ENCODE peak calls at places on chromosomes 2 and 18, in ten cellular contexts. O is body of pancreas, Z is IMR-90, W is mesenchymal stem cell, G is heart right ventricle, A is testis, V is skeletal muscle cell, T is transverse colon, Q is right lobe of liver, U is A549. L is an unnamed sample.

GRCh38 chr2:128503358-128504241 is 184.9 kb upstream of the HS6ST1 start:
- DNase-seq in O (no peak), W (no peak), T (no peak), G (no peak), U (no peak), V (no peak), A (peak; percentile 9), Z (no peak), Q (no peak), L (no peak)

GRCh38 chr2:45843136-45843535 is 191.7 kb downstream of the PRKCE start:
- DNase-seq in W (no peak), O (no peak), Z (no peak), A (no peak), U (no peak), Q (no peak), G (no peak), T (no peak), V (no peak), L (no peak)

GRCh38 chr2:23286765-23287155 is 98.2 kb upstream of the KLHL29 start:
- DNase-seq in Q (peak; percentile 52), W (peak; percentile 65), T (peak; percentile 26), U (no peak), O (peak; percentile 13), Z (peak; percentile 66), V (peak; percentile 44), G (peak; percentile 14), A (peak; percentile 56), L (peak; percentile 67)

GRCh38 chr2:227127236-227127635 is 36.8 kb downstream of the COL4A4 start:
- DNase-seq in A (no peak), G (no peak), U (no peak), W (no peak), Q (no peak), O (no peak), T (no peak), Z (no peak), V (no peak), L (no peak)

GRCh38 chr2:147002256-147002655 is 842.6 kb upstream of the ACVR2A start:
- DNase-seq in Q (no peak), T (no peak), G (no peak), U (no peak), Z (no peak), V (no peak), W (no peak), O (no peak), A (no peak), L (no peak)

GRCh38 chr2:2623939-2624338 is 292.9 kb upstream of the MYT1L start:
- DNase-seq in T (no peak), U (no peak), Q (no peak), V (no peak), Z (no peak), O (no peak), W (no peak), G (no peak), A (no peak), L (no peak)

GRCh38 chr2:197498627-197498936 is 1.1 kb downstream of the HSPD1 start:
- DNase-seq in O (no peak), Z (no peak), W (no peak), V (no peak), G (no peak), A (no peak), U (no peak), T (no peak), Q (no peak), L (no peak)

GRCh38 chr2:120622159-120622869 is 113.4 kb upstream of the GLI2 start:
- DNase-seq in V (no peak), Z (no peak), T (no peak), W (no peak), A (no peak), Q (no peak), U (no peak), G (no peak), O (no peak), L (no peak)

GRCh38 chr18:79944126-79944731 is 7.2 kb downstream of the SLC66A2 start:
- DNase-seq in Q (peak; percentile 76), Z (no peak), A (peak; percentile 49), U (no peak), O (peak; percentile 91), G (no peak), T (peak; percentile 38), V (no peak), W (no peak), L (peak; percentile 18)

GRCh38 chr2:232075080-232075479 is 113.6 kb downstream of the DIS3L2 start:
- DNase-seq in V (peak; percentile 50), W (peak; percentile 10), Q (no peak), G (no peak), T (no peak), U (peak; percentile 38), A (no peak), Z (peak; percentile 73), O (no peak), L (peak; percentile 73)

GRCh38 chr18:58965930-58966662 is 101.4 kb downstream of the ZNF532 start:
- DNase-seq in W (peak; percentile 47), Z (no peak), U (no peak), T (no peak), O (no peak), G (no peak), V (no peak), A (no peak), Q (no peak), L (no peak)

GRCh38 chr2:173589604-173590277 is 235.1 kb downstream of the CDCA7 start:
- DNase-seq in Q (no peak), U (peak; percentile 43), G (no peak), V (no peak), Z (peak; percentile 39), W (no peak), A (no peak), O (no peak), T (no peak), L (no peak)
- H3K4me3 ChIP-seq in Q (no peak overlapping the region), U (no peak overlapping the region), G (no peak overlapping the region), V (no peak overlapping the region), Z (no peak overlapping the region), W (no peak overlapping the region), A (no peak overlapping the region), O (no peak overlapping the region), T (no peak overlapping the region), L (no peak overlapping the region)

GRCh38 chr18:76823574-76823973 is 1.2 kb downstream of the ZNF236 start:
- DNase-seq in Z (peak; percentile 15), T (peak; percentile 22), A (no peak), V (no peak), W (peak; percentile 58), U (peak; percentile 50), Q (peak; percentile 48), G (no peak), O (peak; percentile 24), L (peak; percentile 22)
- H3K4me3 ChIP-seq in Z (peak overlapping the region; percentile 93), T (peak overlapping the region; percentile 90), A (peak overlapping the region; percentile 90), V (peak overlapping the region; percentile 75), W (peak overlapping the region; percentile 97), U (peak overlapping the region; percentile 71), Q (peak overlapping the region; percentile 61), G (peak overlapping the region; percentile 73), O (no peak overlapping the region), L (peak overlapping the region; percentile 78)

GRCh38 chr2:20651731-20652099 is 817 bp upstream of the HS1BP3 start:
- DNase-seq in A (no peak), W (no peak), V (no peak), G (no peak), U (no peak), Q (no peak), O (no peak), T (no peak), Z (no peak), L (no peak)
- H3K4me3 ChIP-seq in A (peak overlapping the region; percentile 80), W (no peak overlapping the region), V (peak overlapping the region; percentile 74), G (peak overlapping the region; percentile 99), U (peak overlapping the region; percentile 89), Q (peak overlapping the region; percentile 68), O (no peak overlapping the region), T (peak overlapping the region; percentile 91), Z (no peak overlapping the region), L (peak overlapping the region; percentile 58)

GRCh38 chr2:6881516-6881915 is 3.9 kb downstream of the RSAD2 start:
- DNase-seq in W (no peak), O (no peak), A (no peak), T (no peak), Z (no peak), Q (no peak), V (no peak), G (no peak), U (no peak), L (no peak)
- H3K4me3 ChIP-seq in W (no peak overlapping the region), O (no peak overlapping the region), A (no peak overlapping the region), T (no peak overlapping the region), Z (no peak overlapping the region), Q (no peak overlapping the region), V (no peak overlapping the region), G (no peak overlapping the region), U (no peak overlapping the region), L (no peak overlapping the region)

L was measured in cardiac fibroblast.